ENCODE peak calls at places on chromosome 14, in six cellular contexts. D is activated naive CD8-positive, alpha-beta T cell treated with anti-CD3 and anti-CD28 coated beads, Interleukin-2, amount 10 ng/mL, durations not matched to agents 7 days and 5 days; Q is brain microvascular endothelial cell; X is smooth muscle cell of the brain vasculature; A is effector memory CD4-positive, alpha-beta T cell; G is activated CD4-positive, alpha-beta T cell treated with anti-CD3 and anti-CD28 coated beads, Interleukin-2, amount 50 U/mL, for 48 hours. E is an unnamed sample.

GRCh38 chr14:35414365-35414764 is 9.8 kb upstream of the NFKBIA start:
- DNase-seq in D (no peak), Q (peak; percentile 44), X (no peak), A (no peak), G (no peak), E (no peak)

GRCh38 chr14:56633544-56633943 is 53.9 kb downstream of the TMEM260 start:
- DNase-seq in D (no peak), Q (no peak), X (no peak), A (no peak), G (no peak), E (no peak)

GRCh38 chr14:76541594-76542219 is 165.8 kb downstream of the ESRRB start:
- DNase-seq in D (no peak), Q (no peak), X (no peak), A (no peak), G (no peak), E (no peak)

GRCh38 chr14:24339284-24340151 is at the start of gene RIPK3:
- DNase-seq in D (peak; percentile 76), Q (no peak), X (no peak), A (peak; percentile 26), G (peak; percentile 75), E (peak; percentile 70)

GRCh38 chr14:104221071-104221625 is 82.8 kb downstream of the KIF26A start:
- DNase-seq in D (peak; percentile 23), Q (no peak), X (no peak), A (no peak), G (no peak), E (no peak)

GRCh38 chr14:91405241-91405721 is 12.3 kb downstream of the CCDC88C start:
- DNase-seq in D (peak; percentile 63), Q (no peak), X (no peak), A (peak; percentile 59), G (peak; percentile 72), E (no peak)

GRCh38 chr14:104294628-104294982 is 156.2 kb downstream of the KIF26A start:
- DNase-seq in D (peak; percentile 2), Q (no peak), X (no peak), A (no peak), G (no peak), E (no peak)

GRCh38 chr14:105093426-105094192 is 28.4 kb upstream of the GPR132 start:
- DNase-seq in D (peak; percentile 83), Q (peak; percentile 54), X (no peak), A (peak; percentile 42), G (peak; percentile 85), E (peak; percentile 95)

GRCh38 chr14:92990456-92991430 is 67.8 kb downstream of the CHGA start:
- DNase-seq in D (no peak), Q (no peak), X (no peak), A (no peak), G (no peak), E (no peak)

GRCh38 chr14:104878582-104878981 is 13.5 kb downstream of the CEP170B start:
- DNase-seq in D (no peak), Q (no peak), X (no peak), A (no peak), G (no peak), E (no peak)

GRCh38 chr14:81315344-81315743 is 84.8 kb downstream of the STON2 start:
- DNase-seq in D (no peak), Q (no peak), X (no peak), A (no peak), G (no peak), E (no peak)

GRCh38 chr14:44798386-44799242 is 163.1 kb downstream of the KLHL28 start:
- DNase-seq in D (no peak), Q (no peak), X (no peak), A (no peak), G (no peak), E (no peak)

GRCh38 chr14:55929136-55929535 is 189.1 kb upstream of the PELI2 start:
- DNase-seq in D (no peak), Q (no peak), X (no peak), A (no peak), G (no peak), E (no peak)

GRCh38 chr14:89025581-89026236 is 201.3 kb downstream of the TTC8 start:
- DNase-seq in D (no peak), Q (no peak), X (no peak), A (no peak), G (no peak), E (no peak)

GRCh38 chr14:55094630-55095157 is 34.4 kb upstream of the LGALS3 start:
- DNase-seq in D (no peak), Q (no peak), X (no peak), A (no peak), G (no peak), E (no peak)

GRCh38 chr14:101110729-101111619 is 207.5 kb upstream of the RTL1 start:
- DNase-seq in D (no peak), Q (no peak), X (no peak), A (no peak), G (no peak), E (no peak)

GRCh38 chr14:33026850-33027420 is 88.3 kb downstream of the NPAS3 start:
- DNase-seq in D (no peak), Q (no peak), X (no peak), A (no peak), G (no peak), E (no peak)

GRCh38 chr14:58793096-58793740 is 155.5 kb downstream of the DACT1 start:
- DNase-seq in D (no peak), Q (no peak), X (no peak), A (no peak), G (no peak), E (no peak)

GRCh38 chr14:32102152-32102787 is 25.2 kb downstream of the ARHGAP5 start:
- DNase-seq in D (no peak), Q (no peak), X (no peak), A (no peak), G (no peak), E (no peak)

GRCh38 chr14:49505026-49505766 is 81.0 kb downstream of the RPS29 start:
- DNase-seq in D (no peak), Q (no peak), X (no peak), A (no peak), G (no peak), E (peak; percentile 57)

GRCh38 chr14:69887740-69888657 is 8.8 kb downstream of the SMOC1 start:
- DNase-seq in D (no peak), Q (peak; percentile 16), X (no peak), A (no peak), G (no peak), E (no peak)

GRCh38 chr14:74038015-74038859 is 19.1 kb downstream of the BBOF1 start:
- DNase-seq in D (no peak), Q (peak; percentile 39), X (peak; percentile 33), A (no peak), G (no peak), E (peak; percentile 50)

GRCh38 chr14:24840204-24840893 is 206.4 kb upstream of the GZMB start:
- DNase-seq in D (no peak), Q (no peak), X (no peak), A (no peak), G (no peak), E (no peak)

GRCh38 chr14:68862954-68863594 is 70.2 kb upstream of the ZFP36L1 start:
- DNase-seq in D (peak; percentile 76), Q (peak; percentile 75), X (peak; percentile 62), A (peak; percentile 18), G (peak; percentile 79), E (peak; percentile 90)

GRCh38 chr14:39430762-39431415 is 1.3 kb downstream of the FBXO33 start:
- DNase-seq in D (no peak), Q (peak; percentile 18), X (no peak), A (peak; percentile 1), G (no peak), E (no peak)

GRCh38 chr14:75578786-75579781 is 664 bp downstream of the FLVCR2 start:
- DNase-seq in D (no peak), Q (peak; percentile 27), X (no peak), A (no peak), G (no peak), E (peak; percentile 55)

GRCh38 chr14:38257500-38257899 is 1.6 kb upstream of the CLEC14A start:
- DNase-seq in D (no peak), Q (no peak), X (no peak), A (no peak), G (no peak), E (no peak)

GRCh38 chr14:59215353-59215752 is 26.9 kb downstream of the DAAM1 start:
- DNase-seq in D (no peak), Q (no peak), X (no peak), A (no peak), G (no peak), E (peak; percentile 40)

GRCh38 chr14:61472801-61473376 is 151.5 kb downstream of the PRKCH start:
- DNase-seq in D (peak; percentile 63), Q (peak; percentile 49), X (no peak), A (peak; percentile 65), G (peak; percentile 83), E (no peak)

GRCh38 chr14:68088463-68088862 is 268.9 kb downstream of the RAD51B start:
- DNase-seq in D (no peak), Q (no peak), X (no peak), A (no peak), G (no peak), E (no peak)

GRCh38 chr14:105364100-105364708 is 34.1 kb upstream of the TEX22 start:
- DNase-seq in D (peak; percentile 57), Q (peak; percentile 28), X (no peak), A (no peak), G (peak; percentile 18), E (no peak)

GRCh38 chr14:38127356-38127755 is 80.3 kb upstream of the SSTR1 start:
- DNase-seq in D (no peak), Q (no peak), X (no peak), A (no peak), G (no peak), E (no peak)

GRCh38 chr14:53032161-53032803 is 81.4 kb upstream of the FERMT2 start:
- DNase-seq in D (no peak), Q (peak; percentile 86), X (no peak), A (no peak), G (no peak), E (no peak)

GRCh38 chr14:100440207-100440631 is 117.1 kb downstream of the SLC25A47 start:
- DNase-seq in D (peak; percentile 66), Q (peak; percentile 29), X (peak; percentile 20), A (no peak), G (no peak), E (peak; percentile 86)

GRCh38 chr14:36521598-36522345 is 1.7 kb upstream of the NKX2-1 start:
- DNase-seq in D (no peak), Q (no peak), X (no peak), A (no peak), G (no peak), E (no peak)

GRCh38 chr14:68249534-68250517 is 430.2 kb downstream of the RAD51B start:
- DNase-seq in D (no peak), Q (no peak), X (no peak), A (no peak), G (no peak), E (peak; percentile 38)

GRCh38 chr14:58805057-58805456 is 167.3 kb downstream of the DACT1 start:
- DNase-seq in D (no peak), Q (no peak), X (no peak), A (no peak), G (no peak), E (no peak)

GRCh38 chr14:95597784-95598204 is 62.9 kb downstream of the GLRX5 start:
- DNase-seq in D (no peak), Q (peak; percentile 1), X (no peak), A (no peak), G (no peak), E (peak; percentile 71)

E was measured in hepatocyte.